ENCODE peak calls at places on chromosomes 4 and X, in four cellular contexts. One of them, this sample, is unnamed.

GRCh38 chr4:186900980-186901379 is 177.3 kb upstream of the FAT1 start:
- DNase-seq in GM12891: no peak
- DNase-seq in ACHN: no peak
- DNase-seq in glomerular endothelial cell: peak
- DNase-seq in this sample: no peak

GRCh38 chr4:74950200-74950599 is 17.3 kb downstream of the PARM1 start:
- DNase-seq in GM12891: no peak
- DNase-seq in ACHN: no peak
- DNase-seq in glomerular endothelial cell: no peak
- DNase-seq in this sample: no peak

GRCh38 chr4:40601641-40602040 is 28.0 kb downstream of the RBM47 start:
- DNase-seq in GM12891: no peak
- DNase-seq in ACHN: no peak
- DNase-seq in glomerular endothelial cell: no peak
- DNase-seq in this sample: no peak

GRCh38 chr4:177367336-177367735 is 57.7 kb downstream of the NEIL3 start:
- DNase-seq in GM12891: no peak
- DNase-seq in ACHN: peak
- DNase-seq in glomerular endothelial cell: no peak
- DNase-seq in this sample: no peak

GRCh38 chrX:11480626-11481025 is 185.1 kb downstream of the ARHGAP6 start:
- DNase-seq in GM12891: no peak
- DNase-seq in ACHN: no peak
- DNase-seq in glomerular endothelial cell: no peak
- DNase-seq in this sample: no peak

GRCh38 chrX:7147431-7147977 is at the start of gene STS:
- DNase-seq in GM12891: no peak
- DNase-seq in ACHN: peak
- DNase-seq in glomerular endothelial cell: no peak
- DNase-seq in this sample: peak

GRCh38 chrX:147912093-147912801 is 528 bp downstream of the FMR1 start:
- DNase-seq in GM12891: peak
- DNase-seq in ACHN: peak
- DNase-seq in glomerular endothelial cell: no peak
- DNase-seq in this sample: peak

GRCh38 chr4:36269533-36269932 is 11.9 kb upstream of the DTHD1 start:
- DNase-seq in GM12891: no peak
- DNase-seq in ACHN: no peak
- DNase-seq in glomerular endothelial cell: no peak
- DNase-seq in this sample: no peak

GRCh38 chrX:106917830-106918500 is 2.2 kb upstream of the CLDN2 start:
- DNase-seq in GM12891: no peak
- DNase-seq in ACHN: peak
- DNase-seq in glomerular endothelial cell: peak
- DNase-seq in this sample: no peak

GRCh38 chrX:120287513-120288112 is 23.6 kb downstream of the TMEM255A start:
- DNase-seq in GM12891: no peak
- DNase-seq in ACHN: no peak
- DNase-seq in glomerular endothelial cell: no peak
- DNase-seq in this sample: peak

This sample was measured in thyroid gland.